ENCODE peak calls at places on chromosomes 5 and 9, in six cellular contexts. One of them, this sample, is unnamed.

GRCh38 chr5:155794801-155795200 is 532.2 kb upstream of the SGCD start:
- DNase-seq in MCF 10A: no peak
- DNase-seq in gastrocnemius medialis: no peak
- DNase-seq in upper lobe of right lung: no peak
- DNase-seq in NAMALWA: no peak
- DNase-seq in activated T-cell treated with anti-CD3 and anti-CD28 coated beads for 24 hours: no peak
- DNase-seq in this sample: no peak

GRCh38 chr5:78569441-78569840 is 79.1 kb downstream of the LHFPL2 start:
- DNase-seq in MCF 10A: peak
- DNase-seq in gastrocnemius medialis: peak
- DNase-seq in upper lobe of right lung: no peak
- DNase-seq in NAMALWA: no peak
- DNase-seq in activated T-cell treated with anti-CD3 and anti-CD28 coated beads for 24 hours: no peak
- DNase-seq in this sample: no peak

GRCh38 chr9:116381350-116381749 is 227.8 kb downstream of the PAPPA start:
- DNase-seq in MCF 10A: peak
- DNase-seq in gastrocnemius medialis: no peak
- DNase-seq in upper lobe of right lung: no peak
- DNase-seq in NAMALWA: no peak
- DNase-seq in activated T-cell treated with anti-CD3 and anti-CD28 coated beads for 24 hours: no peak
- DNase-seq in this sample: no peak

GRCh38 chr9:85949591-85950335 is 8.8 kb downstream of the NAA35 start:
- DNase-seq in MCF 10A: no peak
- DNase-seq in gastrocnemius medialis: no peak
- DNase-seq in upper lobe of right lung: no peak
- DNase-seq in NAMALWA: no peak
- DNase-seq in activated T-cell treated with anti-CD3 and anti-CD28 coated beads for 24 hours: no peak
- DNase-seq in this sample: no peak

GRCh38 chr9:107486674-107487520 is 2.7 kb downstream of the KLF4 start:
- DNase-seq in MCF 10A: no peak
- DNase-seq in gastrocnemius medialis: no peak
- DNase-seq in upper lobe of right lung: no peak
- DNase-seq in NAMALWA: no peak
- DNase-seq in activated T-cell treated with anti-CD3 and anti-CD28 coated beads for 24 hours: no peak
- DNase-seq in this sample: no peak

GRCh38 chr5:1345876-1346626 is 1.2 kb upstream of the CLPTM1L start:
- DNase-seq in MCF 10A: no peak
- DNase-seq in gastrocnemius medialis: no peak
- DNase-seq in upper lobe of right lung: no peak
- DNase-seq in NAMALWA: no peak
- DNase-seq in activated T-cell treated with anti-CD3 and anti-CD28 coated beads for 24 hours: no peak
- DNase-seq in this sample: no peak

GRCh38 chr5:102670224-102670836 is 84.8 kb upstream of the PAM start:
- DNase-seq in MCF 10A: peak
- DNase-seq in gastrocnemius medialis: no peak
- DNase-seq in upper lobe of right lung: no peak
- DNase-seq in NAMALWA: peak
- DNase-seq in activated T-cell treated with anti-CD3 and anti-CD28 coated beads for 24 hours: no peak
- DNase-seq in this sample: no peak

GRCh38 chr9:76456202-76456926 is 2.6 kb upstream of the GCNT1 start:
- DNase-seq in MCF 10A: peak
- DNase-seq in gastrocnemius medialis: no peak
- DNase-seq in upper lobe of right lung: no peak
- DNase-seq in NAMALWA: peak
- DNase-seq in activated T-cell treated with anti-CD3 and anti-CD28 coated beads for 24 hours: no peak
- DNase-seq in this sample: no peak

GRCh38 chr9:99118782-99119466 is 14.0 kb downstream of the TGFBR1 start:
- DNase-seq in MCF 10A: no peak
- DNase-seq in gastrocnemius medialis: no peak
- DNase-seq in upper lobe of right lung: no peak
- DNase-seq in NAMALWA: peak
- DNase-seq in activated T-cell treated with anti-CD3 and anti-CD28 coated beads for 24 hours: no peak
- DNase-seq in this sample: peak

GRCh38 chr5:10351199-10351881 is 2.2 kb upstream of the MARCHF6 start:
- DNase-seq in MCF 10A: peak
- DNase-seq in gastrocnemius medialis: no peak
- DNase-seq in upper lobe of right lung: no peak
- DNase-seq in NAMALWA: no peak
- DNase-seq in activated T-cell treated with anti-CD3 and anti-CD28 coated beads for 24 hours: no peak
- DNase-seq in this sample: no peak

GRCh38 chr5:150918613-150919012 is 13.8 kb upstream of the ZNF300 start:
- DNase-seq in MCF 10A: no peak
- DNase-seq in gastrocnemius medialis: no peak
- DNase-seq in upper lobe of right lung: no peak
- DNase-seq in NAMALWA: no peak
- DNase-seq in activated T-cell treated with anti-CD3 and anti-CD28 coated beads for 24 hours: no peak
- DNase-seq in this sample: no peak

GRCh38 chr9:125701351-125701750 is 5.7 kb downstream of the MAPKAP1 start:
- DNase-seq in MCF 10A: peak
- DNase-seq in gastrocnemius medialis: no peak
- DNase-seq in upper lobe of right lung: no peak
- DNase-seq in NAMALWA: no peak
- DNase-seq in activated T-cell treated with anti-CD3 and anti-CD28 coated beads for 24 hours: no peak
- DNase-seq in this sample: no peak

This sample was measured in stimulated activated naive B cell treated with anti-CD40 and anti-IgM and Interleukin-4, amounts not matched to agents 10 μg/mL and 1 μg/mL and 100 μg/mL, for 72 hours.